ENCODE peak calls at places on chromosome 6, in five cellular contexts. S is HepG2, T is K562, C is H1, F is GM12878. V is an unnamed sample.

GRCh38 chr6:71375676-71376075 is 87.1 kb downstream of the OGFRL1 start:
- DNase-seq in S (peak; percentile 39), T (no peak), C (no peak), F (no peak), V (no peak)

GRCh38 chr6:34884996-34885395 is 2.8 kb downstream of the TAF11 start:
- DNase-seq in S (no peak), T (no peak), C (no peak), F (no peak), V (no peak)

GRCh38 chr6:87351583-87351982 is 7.0 kb downstream of the C6orf163 start:
- DNase-seq in S (no peak), T (no peak), C (no peak), F (no peak), V (no peak)

GRCh38 chr6:99790679-99791078 is 184.0 kb downstream of the PRDM13 start:
- DNase-seq in S (no peak), T (no peak), C (no peak), F (no peak), V (no peak)

GRCh38 chr6:110816677-110817076 is 1.4 kb upstream of the CDK19 start:
- DNase-seq in S (no peak), T (no peak), C (no peak), F (no peak), V (no peak)

GRCh38 chr6:105192707-105193465 is 13.1 kb upstream of the POPDC3 start:
- DNase-seq in S (no peak), T (no peak), C (no peak), F (no peak), V (no peak)

GRCh38 chr6:154156135-154156948 is 117.3 kb downstream of the OPRM1 start:
- DNase-seq in S (peak; percentile 30), T (peak; percentile 21), C (peak; percentile 48), F (no peak), V (peak; percentile 52)

GRCh38 chr6:41939091-41939847 is 2.3 kb downstream of the CCND3 start:
- DNase-seq in S (no peak), T (peak; percentile 88), C (peak; percentile 69), F (no peak), V (no peak)

GRCh38 chr6:169906004-169906740 is 154.8 kb downstream of the ERMARD start:
- DNase-seq in S (no peak), T (no peak), C (no peak), F (no peak), V (no peak)

GRCh38 chr6:90940812-90941481 is 354.1 kb upstream of the MAP3K7 start:
- DNase-seq in S (peak; percentile 44), T (peak; percentile 25), C (no peak), F (peak; percentile 80), V (peak; percentile 43)

GRCh38 chr6:33313105-33313708 is 671 bp downstream of the TAPBP start:
- DNase-seq in S (no peak), T (peak; percentile 51), C (peak; percentile 76), F (no peak), V (no peak)

GRCh38 chr6:144896876-144897275 is 611.7 kb downstream of the UTRN start:
- DNase-seq in S (no peak), T (no peak), C (no peak), F (no peak), V (no peak)

GRCh38 chr6:136511921-136512320 is 38.3 kb downstream of the MAP7 start:
- DNase-seq in S (no peak), T (no peak), C (no peak), F (no peak), V (no peak)

GRCh38 chr6:64890609-64891008 is 816.4 kb downstream of the EYS start:
- DNase-seq in S (no peak), T (no peak), C (no peak), F (no peak), V (no peak)

GRCh38 chr6:45759134-45759849 is 256.4 kb downstream of the CLIC5 start:
- DNase-seq in S (no peak), T (no peak), C (no peak), F (no peak), V (no peak)

GRCh38 chr6:142746524-142746923 is 198.5 kb downstream of the HIVEP2 start:
- DNase-seq in S (peak; percentile 56), T (peak; percentile 18), C (peak; percentile 58), F (no peak), V (no peak)

GRCh38 chr6:37314803-37315515 is 38.8 kb upstream of the RNF8 start:
- DNase-seq in S (peak; percentile 48), T (peak; percentile 95), C (peak; percentile 54), F (no peak), V (peak; percentile 7)

GRCh38 chr6:5997420-5998093 is 9.2 kb downstream of the NRN1 start:
- DNase-seq in S (no peak), T (no peak), C (no peak), F (no peak), V (no peak)

GRCh38 chr6:170130201-170130621 is 160.7 kb downstream of the DLL1 start:
- DNase-seq in S (no peak), T (no peak), C (peak; percentile 41), F (no peak), V (no peak)

GRCh38 chr6:20876016-20876415 is 341.8 kb downstream of the CDKAL1 start:
- DNase-seq in S (no peak), T (no peak), C (no peak), F (no peak), V (no peak)

GRCh38 chr6:165915022-165915770 is 252.2 kb upstream of the PDE10A start:
- DNase-seq in S (no peak), T (no peak), C (no peak), F (no peak), V (no peak)

GRCh38 chr6:2733324-2733723 is 17.4 kb downstream of the MYLK4 start:
- DNase-seq in S (no peak), T (peak; percentile 82), C (no peak), F (peak; percentile 84), V (no peak)

GRCh38 chr6:150607044-150607650 is 7.5 kb downstream of the PLEKHG1 start:
- DNase-seq in S (no peak), T (no peak), C (no peak), F (no peak), V (no peak)

GRCh38 chr6:119284861-119285521 is 64.6 kb downstream of the MAN1A1 start:
- DNase-seq in S (peak; percentile 72), T (peak; percentile 38), C (peak; percentile 58), F (no peak), V (no peak)

GRCh38 chr6:108944058-108944457 is 95.8 kb downstream of the ARMC2 start:
- DNase-seq in S (no peak), T (no peak), C (no peak), F (no peak), V (no peak)

GRCh38 chr6:137978252-137978896 is 111.3 kb downstream of the TNFAIP3 start:
- DNase-seq in S (no peak), T (peak; percentile 80), C (no peak), F (peak; percentile 48), V (peak; percentile 48)

GRCh38 chr6:44074383-44075136 is 52.7 kb downstream of the MRPL14 start:
- DNase-seq in S (peak; percentile 78), T (peak; percentile 88), C (peak; percentile 81), F (peak; percentile 75), V (no peak)

GRCh38 chr6:116087437-116088027 is 13.1 kb upstream of the NT5DC1 start:
- DNase-seq in S (no peak), T (no peak), C (no peak), F (peak; percentile 92), V (no peak)

GRCh38 chr6:64254558-64254957 is 619.0 kb downstream of the PHF3 start:
- DNase-seq in S (peak; percentile 10), T (no peak), C (no peak), F (no peak), V (no peak)

GRCh38 chr6:35581633-35582032 is 68.9 kb upstream of the TULP1 start:
- DNase-seq in S (no peak), T (no peak), C (peak; percentile 26), F (no peak), V (no peak)

GRCh38 chr6:131627724-131628682 is at the start of gene MED23:
- DNase-seq in S (peak; percentile 95), T (peak; percentile 92), C (peak; percentile 100), F (peak; percentile 80), V (peak; percentile 92)

GRCh38 chr6:131629656-131630055 is 1.6 kb upstream of the MED23 start:
- DNase-seq in S (no peak), T (no peak), C (no peak), F (no peak), V (no peak)

GRCh38 chr6:131631625-131632284 is 3.7 kb upstream of the MED23 start:
- DNase-seq in S (peak; percentile 46), T (no peak), C (no peak), F (no peak), V (no peak)

DNA sequence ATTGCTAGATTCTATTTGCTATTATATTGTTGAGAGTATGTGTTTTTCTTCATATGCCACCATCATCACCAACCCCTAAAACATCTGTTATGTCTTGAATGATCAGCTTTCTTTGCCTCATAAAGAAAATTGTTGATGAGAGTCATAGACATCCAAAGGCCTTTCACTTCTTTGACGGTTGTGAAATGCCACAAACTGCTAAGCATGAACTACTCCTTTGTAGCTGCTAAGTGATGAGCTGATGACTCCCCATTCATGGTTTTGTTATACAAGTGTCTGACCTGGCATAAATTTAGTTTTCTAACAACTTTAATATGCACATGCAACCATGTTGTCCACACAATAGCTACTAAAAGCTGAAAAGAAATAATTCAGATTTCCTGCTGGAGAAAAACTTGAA is 684 bp upstream of the MED23 start:
- DNase-seq in S (no peak), T (no peak), C (no peak), F (no peak), V (no peak)
- H3K9ac ChIP-seq in S (no peak overlapping the region), T (no peak overlapping the region), C (no peak overlapping the region), F (no peak overlapping the region), V (peak overlapping the region; percentile 34)

DNA sequence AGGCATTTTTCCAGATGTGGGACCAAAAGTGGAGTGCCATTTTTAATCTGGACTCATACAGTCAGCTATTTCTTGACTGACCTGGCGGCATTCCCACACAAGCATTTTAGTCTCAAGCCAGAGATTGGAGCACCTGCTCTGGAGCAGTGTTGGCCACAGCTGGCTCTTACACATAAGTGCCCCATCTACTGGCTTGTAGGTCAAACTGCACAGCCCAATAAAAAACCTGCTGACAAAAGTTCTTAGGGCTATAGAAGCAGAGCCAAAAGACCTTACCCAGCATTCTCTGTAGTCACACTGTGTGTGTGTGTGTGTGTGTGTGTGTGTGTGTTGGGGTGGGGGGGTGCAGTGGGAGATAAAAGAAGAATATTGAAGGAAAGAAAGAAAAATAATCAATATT is 38.6 kb upstream of the SENP6 start:
- DNase-seq in S (peak; percentile 37), T (peak; percentile 17), C (peak; percentile 48), F (no peak), V (peak; percentile 48)
- TF ChIP-seq ATF3 in S (no peak), T (no peak), C (no peak), F (no peak), V (no peak)

GRCh38 chr6:12047792-12048432 is 35.8 kb downstream of the HIVEP1 start:
- DNase-seq in S (no peak), T (no peak), C (no peak), F (no peak), V (no peak)

GRCh38 chr6:12048609-12049008 is 36.5 kb downstream of the HIVEP1 start:
- DNase-seq in S (no peak), T (no peak), C (no peak), F (no peak), V (no peak)

GRCh38 chr6:12049165-12049564 is 37.1 kb downstream of the HIVEP1 start:
- DNase-seq in S (no peak), T (no peak), C (no peak), F (no peak), V (no peak)

GRCh38 chr6:12047304-12047703 is 35.2 kb downstream of the HIVEP1 start:
- DNase-seq in S (no peak), T (no peak), C (no peak), F (no peak), V (no peak)

GRCh38 chr6:12051861-12052368 is 39.8 kb downstream of the HIVEP1 start:
- DNase-seq in S (no peak), T (no peak), C (no peak), F (peak; percentile 92), V (no peak)
- H3K9ac ChIP-seq in S (no peak overlapping the region), T (no peak overlapping the region), C (no peak overlapping the region), F (peak overlapping the region; percentile 66), V (no peak overlapping the region)

GRCh38 chr6:113092795-113093194 is 745.7 kb downstream of the RFPL4B start:
- DNase-seq in S (no peak), T (no peak), C (no peak), F (no peak), V (no peak)
- TF ChIP-seq ATF3 in S (no peak), T (no peak), C (no peak), F (no peak), V (no peak)

V was measured in HCT116.